ENCODE peak calls at places on chromosomes 5 and 9, in seven cellular contexts. L is GM23248, K is stomach, R is cardiac muscle cell, G is psoas muscle, A is IMR-90, C is astrocyte. H is an unnamed sample. For H3K9me3, the result is how much of the 10 kb centered on the place peaks cover.

GRCh38 chr9:37486616-37487544 is 1.1 kb downstream of the POLR1E start:
- DNase-seq in L (peak), K (no peak), R (peak), G (peak), A (peak), C (peak), H (peak)

GRCh38 chr9:91930475-91930874 is 19.6 kb downstream of the ROR2 start:
- DNase-seq in L (peak), K (no peak), R (peak), G (no peak), A (peak), C (peak), H (no peak)

GRCh38 chr9:89497181-89497963 is 541 bp downstream of the SEMA4D start:
- DNase-seq in L (no peak), K (peak), R (no peak), G (peak), A (no peak), C (no peak), H (no peak)

GRCh38 chr5:27702339-27702820 is 664.0 kb upstream of the CDH9 start:
- DNase-seq in L (no peak), K (no peak), R (peak), G (no peak), A (no peak), C (peak), H (no peak)

GRCh38 chr9:82170871-82171270 is 182.3 kb downstream of the SPATA31D1 start:
- DNase-seq in L (peak), K (no peak), R (no peak), G (no peak), A (no peak), C (peak), H (no peak)

GRCh38 chr9:26077860-26078259 is 399.6 kb upstream of the TUSC1 start:
- DNase-seq in L (no peak), K (no peak), R (no peak), G (no peak), A (no peak), C (no peak), H (no peak)

GRCh38 chr5:130198927-130199326 is 294.7 kb downstream of the CHSY3 start:
- DNase-seq in L (peak), K (no peak), R (peak), G (no peak), A (no peak), C (peak), H (no peak)

GRCh38 chr5:57677235-57677634 is 194.6 kb upstream of the ACTBL2 start:
- DNase-seq in L (no peak), K (no peak), R (no peak), G (no peak), A (no peak), C (no peak), H (no peak)

GRCh38 chr5:9932770-9933169 is 302.6 kb upstream of the TAS2R1 start:
- DNase-seq in L (peak), K (no peak), R (peak), G (no peak), A (peak), C (peak), H (no peak)

GRCh38 chr5:135441256-135441915 is 5.8 kb downstream of the DCANP1 start:
- DNase-seq in L (no peak), K (no peak), R (no peak), G (no peak), A (no peak), C (no peak), H (no peak)

DNA sequence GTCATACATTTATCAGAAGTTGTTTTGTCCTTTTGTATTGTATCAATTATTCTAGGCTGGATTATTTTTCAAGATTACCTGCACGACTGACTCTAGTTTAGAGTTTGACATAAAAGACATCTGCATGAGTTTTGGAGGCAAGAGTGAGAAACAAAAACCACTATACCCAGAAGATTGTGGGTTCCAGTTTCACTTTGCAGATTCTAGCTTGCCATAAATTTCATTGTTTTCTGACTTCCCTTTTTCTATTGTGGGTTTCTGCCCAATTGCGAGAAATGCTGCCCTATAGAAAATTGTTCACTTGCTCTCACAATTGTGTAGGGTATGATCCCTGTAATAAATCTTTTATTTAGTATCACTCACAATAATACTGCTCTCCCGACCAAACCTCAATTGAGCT is 1043.4 kb upstream of the CDH10 start:
- DNase-seq in L (no peak), K (no peak), R (no peak), G (no peak), A (no peak), C (no peak), H (no peak)
- H3K4me3 ChIP-seq in L (no peak), K (no peak), R (no peak), G (no peak), A (no peak), C (no peak), H (no peak)

DNA sequence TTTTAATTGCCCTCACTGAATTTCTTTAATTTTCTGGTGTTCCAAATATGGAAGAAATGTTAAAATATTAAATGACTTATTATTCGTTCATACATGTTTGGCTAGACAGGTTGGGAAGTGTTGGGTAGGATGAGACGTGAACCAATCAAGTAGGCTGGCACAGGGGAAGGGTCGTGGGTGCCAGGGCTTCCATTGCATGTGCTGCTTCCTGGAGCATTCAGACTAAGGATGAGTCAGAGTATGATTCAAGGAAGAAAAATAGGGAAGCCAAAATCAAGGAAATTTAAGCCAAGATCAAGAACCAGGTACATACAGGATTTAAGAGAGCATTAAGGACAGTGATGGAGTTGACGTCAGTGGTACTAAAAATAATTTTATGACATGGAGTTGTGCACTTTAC is 2068.0 kb downstream of the MAT2B start:
- DNase-seq in L (no peak), K (no peak), R (no peak), G (no peak), A (peak), C (no peak), H (no peak)
- H3K9me3 ChIP-seq in L (under half), K (under half), R (under half), G (under half), A (under half), C (under half), H (under half)

GRCh38 chr9:95666785-95667155 is 150.0 kb upstream of the PTCH1 start:
- DNase-seq in L (no peak), K (no peak), R (no peak), G (no peak), A (no peak), C (no peak), H (no peak)
- H3K4me3 ChIP-seq in L (no peak), K (no peak), R (no peak), G (no peak), A (no peak), C (no peak), H (no peak)

GRCh38 chr5:178560911-178561310 is 29.3 kb downstream of the COL23A1 start:
- DNase-seq in L (no peak), K (no peak), R (no peak), G (no peak), A (no peak), C (no peak), H (no peak)
- H3K9me3 ChIP-seq in L (under half), K (under half), R (under half), G (under half), A (under half), C (under half), H (under half)

DNA sequence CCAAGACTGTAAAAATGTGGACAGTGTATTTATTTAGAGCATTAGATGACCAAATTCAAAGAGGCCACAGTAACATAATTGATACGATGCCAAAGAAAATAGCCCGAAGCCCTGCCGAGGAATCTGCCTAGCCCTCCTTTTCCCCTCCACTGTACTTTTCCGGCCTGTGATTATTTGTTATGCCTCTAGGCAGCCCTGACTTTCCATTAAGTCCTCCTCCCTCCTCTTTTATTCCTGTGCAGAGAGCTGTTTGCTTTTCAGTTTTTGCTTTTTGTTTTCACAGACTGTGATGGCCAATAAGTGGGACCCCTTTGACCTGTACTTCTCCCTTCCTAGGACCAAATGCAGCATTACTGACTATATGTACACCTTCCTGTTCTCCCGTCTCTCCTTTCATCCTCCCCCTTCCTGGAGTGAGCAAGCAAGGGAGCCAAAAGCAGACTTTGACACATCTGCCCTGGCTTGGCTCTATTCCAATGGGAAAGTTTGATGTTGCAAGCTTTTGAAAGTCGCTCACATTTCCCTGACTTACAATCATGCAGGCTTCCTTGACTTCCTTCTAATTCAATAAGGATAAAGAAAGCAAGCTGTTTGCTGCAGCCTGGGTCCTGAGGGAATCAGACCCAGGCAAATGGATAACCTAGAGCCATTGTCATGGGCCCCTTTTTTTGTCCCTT is 76.1 kb downstream of the NREP start:
- DNase-seq in L (peak), K (peak), R (peak), G (peak), A (peak), C (peak), H (peak)
- H3K4me3 ChIP-seq in L (peak), K (no peak), R (no peak), G (no peak), A (no peak), C (no peak), H (no peak)

DNA sequence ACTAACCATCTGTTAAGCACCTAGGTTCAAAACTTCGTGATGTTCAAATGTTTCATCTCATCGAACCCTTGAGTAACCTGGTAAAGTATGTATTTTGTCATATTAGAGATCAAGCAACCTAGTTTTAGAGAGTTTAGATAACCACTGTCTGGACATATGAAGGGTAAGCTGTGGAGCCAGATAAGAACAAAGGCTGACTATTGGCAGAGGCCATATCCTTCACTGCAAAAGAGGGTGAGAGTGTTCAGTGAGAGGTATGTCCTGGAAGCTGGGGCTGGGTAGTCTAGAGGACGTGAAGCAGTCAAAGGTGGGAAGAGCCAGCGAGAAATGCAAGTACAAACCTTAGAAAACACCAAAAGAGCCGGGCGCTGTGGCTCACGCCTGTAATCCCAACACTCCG is 573.1 kb upstream of the KLF4 start:
- DNase-seq in L (no peak), K (no peak), R (no peak), G (no peak), A (no peak), C (no peak), H (no peak)
- H3K9me3 ChIP-seq in L (under half), K (under half), R (under half), G (under half), A (under half), C (under half), H (under half)

GRCh38 chr5:149932445-149933350 is 11.9 kb downstream of the PDE6A start:
- DNase-seq in L (peak), K (peak), R (no peak), G (peak), A (no peak), C (no peak), H (no peak)

GRCh38 chr5:149930754-149931574 is 13.6 kb downstream of the PDE6A start:
- DNase-seq in L (no peak), K (no peak), R (no peak), G (no peak), A (no peak), C (no peak), H (no peak)

GRCh38 chr5:149935431-149935901 is 9.1 kb downstream of the PDE6A start:
- DNase-seq in L (no peak), K (no peak), R (no peak), G (no peak), A (no peak), C (no peak), H (no peak)

GRCh38 chr5:149930060-149930753 is 14.4 kb downstream of the PDE6A start:
- DNase-seq in L (peak), K (no peak), R (peak), G (no peak), A (no peak), C (no peak), H (no peak)

GRCh38 chr5:149931992-149932436 is 12.6 kb downstream of the PDE6A start:
- DNase-seq in L (peak), K (no peak), R (no peak), G (no peak), A (no peak), C (no peak), H (no peak)
- H3K4me3 ChIP-seq in L (peak), K (no peak), R (no peak), G (peak), A (no peak), C (no peak), H (peak)

GRCh38 chr5:1310118-1310517 is 15.2 kb upstream of the TERT start:
- DNase-seq in L (no peak), K (no peak), R (no peak), G (no peak), A (no peak), C (no peak), H (no peak)
- H3K9me3 ChIP-seq in L (under half), K (under half), R (under half), G (under half), A (under half), C (under half), H (under half)

GRCh38 chr9:22158983-22159382 is 149.9 kb upstream of the CDKN2B start:
- DNase-seq in L (peak), K (peak), R (peak), G (peak), A (peak), C (peak), H (no peak)
- H3K4me3 ChIP-seq in L (no peak), K (no peak), R (no peak), G (no peak), A (no peak), C (no peak), H (no peak)

H was measured in suprapubic skin.